ENCODE peak calls at places on chromosomes 16 and 17, in seven cellular contexts. One of them, this sample, is unnamed.

GRCh38 chr16:19291459-19291858 is 5.9 kb downstream of the CLEC19A start:
- DNase-seq in H1: no peak
- DNase-seq in SK-N-SH: no peak
- DNase-seq in K562: no peak
- DNase-seq in HCT116: no peak
- DNase-seq in HepG2: no peak
- DNase-seq in GM12878: no peak
- DNase-seq in this sample: no peak

GRCh38 chr17:77146882-77147281 is 6.1 kb downstream of the SEC14L1 start:
- DNase-seq in H1: no peak
- DNase-seq in SK-N-SH: no peak
- DNase-seq in K562: no peak
- DNase-seq in HCT116: no peak
- DNase-seq in HepG2: no peak
- DNase-seq in GM12878: no peak
- DNase-seq in this sample: no peak

GRCh38 chr17:7184091-7184488 is 4.9 kb upstream of the ASGR1 start:
- DNase-seq in H1: no peak
- DNase-seq in SK-N-SH: no peak
- DNase-seq in K562: no peak
- DNase-seq in HCT116: no peak
- DNase-seq in HepG2: peak; percentile 84
- DNase-seq in GM12878: no peak
- DNase-seq in this sample: no peak

GRCh38 chr17:81519284-81520020 is 6.9 kb upstream of the ACTG1 start:
- DNase-seq in H1: peak; percentile 69
- DNase-seq in SK-N-SH: no peak
- DNase-seq in K562: peak; percentile 83
- DNase-seq in HCT116: peak; percentile 80
- DNase-seq in HepG2: no peak
- DNase-seq in GM12878: no peak
- DNase-seq in this sample: peak; percentile 88

GRCh38 chr17:33970271-33970670 is 284.8 kb upstream of the CCL2 start:
- DNase-seq in H1: no peak
- DNase-seq in SK-N-SH: no peak
- DNase-seq in K562: no peak
- DNase-seq in HCT116: no peak
- DNase-seq in HepG2: no peak
- DNase-seq in GM12878: no peak
- DNase-seq in this sample: no peak

GRCh38 chr17:64449545-64449944 is 630 bp downstream of the MILR1 start:
- DNase-seq in H1: no peak
- DNase-seq in SK-N-SH: no peak
- DNase-seq in K562: no peak
- DNase-seq in HCT116: no peak
- DNase-seq in HepG2: no peak
- DNase-seq in GM12878: no peak
- DNase-seq in this sample: no peak

GRCh38 chr17:57998234-57998746 is 8.8 kb downstream of the SRSF1 start:
- DNase-seq in H1: no peak
- DNase-seq in SK-N-SH: no peak
- DNase-seq in K562: no peak
- DNase-seq in HCT116: no peak
- DNase-seq in HepG2: no peak
- DNase-seq in GM12878: no peak
- DNase-seq in this sample: no peak

GRCh38 chr16:24980077-24980793 is 34.9 kb downstream of the ARHGAP17 start:
- DNase-seq in H1: no peak
- DNase-seq in SK-N-SH: no peak
- DNase-seq in K562: no peak
- DNase-seq in HCT116: no peak
- DNase-seq in HepG2: no peak
- DNase-seq in GM12878: peak; percentile 63
- DNase-seq in this sample: peak; percentile 66

GRCh38 chr16:28058839-28059589 is 4.5 kb downstream of the GSG1L start:
- DNase-seq in H1: no peak
- DNase-seq in SK-N-SH: no peak
- DNase-seq in K562: peak; percentile 8
- DNase-seq in HCT116: no peak
- DNase-seq in HepG2: no peak
- DNase-seq in GM12878: no peak
- DNase-seq in this sample: no peak

GRCh38 chr17:16886655-16887322 is 85.1 kb downstream of the TNFRSF13B start:
- DNase-seq in H1: no peak
- DNase-seq in SK-N-SH: no peak
- DNase-seq in K562: no peak
- DNase-seq in HCT116: no peak
- DNase-seq in HepG2: no peak
- DNase-seq in GM12878: no peak
- DNase-seq in this sample: no peak

GRCh38 chr17:28372945-28373274 is 1.4 kb downstream of the SARM1 start:
- DNase-seq in H1: no peak
- DNase-seq in SK-N-SH: peak; percentile 45
- DNase-seq in K562: no peak
- DNase-seq in HCT116: no peak
- DNase-seq in HepG2: no peak
- DNase-seq in GM12878: no peak
- DNase-seq in this sample: no peak

GRCh38 chr17:80122926-80123505 is 21.6 kb downstream of the GAA start:
- DNase-seq in H1: no peak
- DNase-seq in SK-N-SH: no peak
- DNase-seq in K562: no peak
- DNase-seq in HCT116: no peak
- DNase-seq in HepG2: no peak
- DNase-seq in GM12878: no peak
- DNase-seq in this sample: no peak

DNA sequence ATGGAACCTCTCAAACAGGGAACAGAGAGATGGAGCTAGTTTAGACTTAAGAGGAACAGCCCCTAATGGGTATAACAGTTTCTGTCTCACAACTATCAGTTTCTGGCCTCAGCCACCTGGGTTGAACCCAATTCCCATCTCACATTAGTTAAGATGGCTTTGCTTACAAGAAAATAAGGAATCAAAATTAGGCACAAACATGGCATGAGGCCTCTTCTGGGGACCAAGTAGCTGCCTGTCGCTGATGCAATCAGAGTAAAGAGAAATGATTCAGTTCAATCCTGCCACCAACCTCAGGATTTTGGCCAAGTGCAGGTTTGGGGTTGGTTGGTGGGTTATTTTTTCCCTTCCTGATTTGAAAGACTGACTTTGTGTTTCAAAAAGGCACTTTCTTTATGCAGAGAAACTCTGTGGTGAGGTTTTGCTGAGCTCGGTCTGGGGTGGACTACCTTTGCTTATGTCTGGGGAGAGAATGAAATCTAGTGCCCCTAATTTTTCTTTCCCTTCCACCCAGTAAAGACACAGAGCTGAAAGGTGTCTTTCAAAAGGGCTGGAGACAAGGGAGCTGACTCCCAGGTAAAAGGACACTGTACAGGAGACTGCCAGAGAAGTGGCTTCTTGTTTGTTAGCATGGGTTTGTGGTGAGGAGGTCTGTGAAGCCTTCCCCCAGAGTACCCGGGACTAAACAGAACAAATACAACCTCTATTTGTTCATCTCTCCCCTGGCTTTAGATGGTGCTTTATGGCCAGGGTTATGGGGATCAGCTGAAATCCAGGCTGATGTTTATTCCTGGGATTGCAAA is 44.8 kb upstream of the NFAT5 start:
- DNase-seq in H1: no peak
- DNase-seq in SK-N-SH: no peak
- DNase-seq in K562: peak; percentile 3
- DNase-seq in HCT116: no peak
- DNase-seq in HepG2: peak; percentile 92
- DNase-seq in GM12878: peak; percentile 65
- DNase-seq in this sample: no peak
- TF ChIP-seq JUND in H1: no peak
- TF ChIP-seq JUND in SK-N-SH: no peak
- TF ChIP-seq JUND in K562: no peak
- TF ChIP-seq JUND in HCT116: no peak
- TF ChIP-seq JUND in HepG2: no peak
- TF ChIP-seq JUND in GM12878: no peak
- TF ChIP-seq JUND in this sample: no peak

GRCh38 chr17:1764274-1764673 is 2.4 kb downstream of the SERPINF1 start:
- DNase-seq in H1: no peak
- DNase-seq in SK-N-SH: no peak
- DNase-seq in K562: no peak
- DNase-seq in HCT116: no peak
- DNase-seq in HepG2: no peak
- DNase-seq in GM12878: no peak
- DNase-seq in this sample: no peak
- TF ChIP-seq JUND in H1: no peak
- TF ChIP-seq JUND in SK-N-SH: no peak
- TF ChIP-seq JUND in K562: no peak
- TF ChIP-seq JUND in HCT116: no peak
- TF ChIP-seq JUND in HepG2: no peak
- TF ChIP-seq JUND in GM12878: no peak
- TF ChIP-seq JUND in this sample: no peak

GRCh38 chr16:67150058-67150832 is 553 bp downstream of the B3GNT9 start:
- DNase-seq in H1: peak; percentile 94
- DNase-seq in SK-N-SH: peak; percentile 97
- DNase-seq in K562: peak; percentile 53
- DNase-seq in HCT116: no peak
- DNase-seq in HepG2: no peak
- DNase-seq in GM12878: no peak
- DNase-seq in this sample: no peak

GRCh38 chr16:67149276-67150057 is 1.3 kb downstream of the B3GNT9 start:
- DNase-seq in H1: peak; percentile 64
- DNase-seq in SK-N-SH: no peak
- DNase-seq in K562: no peak
- DNase-seq in HCT116: no peak
- DNase-seq in HepG2: no peak
- DNase-seq in GM12878: no peak
- DNase-seq in this sample: no peak

GRCh38 chr16:67151431-67152097 is 766 bp upstream of the B3GNT9 start:
- DNase-seq in H1: no peak
- DNase-seq in SK-N-SH: no peak
- DNase-seq in K562: peak; percentile 38
- DNase-seq in HCT116: no peak
- DNase-seq in HepG2: no peak
- DNase-seq in GM12878: no peak
- DNase-seq in this sample: no peak

GRCh38 chr16:67148656-67149275 is 2.0 kb downstream of the B3GNT9 start:
- DNase-seq in H1: no peak
- DNase-seq in SK-N-SH: no peak
- DNase-seq in K562: no peak
- DNase-seq in HCT116: no peak
- DNase-seq in HepG2: no peak
- DNase-seq in GM12878: no peak
- DNase-seq in this sample: no peak

DNA sequence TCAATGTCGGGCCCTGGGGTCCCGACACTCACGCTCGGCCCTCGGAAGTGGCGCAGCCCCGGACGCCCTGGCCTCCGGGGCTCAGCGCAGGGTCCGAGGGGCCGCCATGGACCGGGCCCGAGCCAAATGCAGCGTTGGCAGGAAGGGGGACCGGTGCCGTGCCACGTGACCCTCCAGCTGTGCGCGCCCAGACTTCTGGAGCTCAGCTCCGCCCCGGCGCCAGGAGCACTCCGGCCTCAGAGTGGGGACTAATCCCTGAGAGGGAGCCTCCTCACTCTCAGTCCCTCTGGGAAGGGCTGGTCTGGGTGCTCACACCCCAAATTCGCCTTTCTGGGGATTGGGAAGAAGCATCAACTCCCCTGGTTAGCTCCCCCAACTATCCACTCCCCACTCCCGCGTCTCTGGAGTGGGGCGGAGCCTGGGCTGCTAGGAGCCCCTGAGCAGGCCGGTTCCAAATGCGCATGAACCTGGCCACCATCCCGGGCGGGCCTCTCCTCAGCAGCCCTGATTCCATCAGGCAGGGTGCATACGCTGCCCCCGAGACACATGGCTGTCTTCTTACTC is at the start of gene B3GNT9:
- DNase-seq in H1: peak; percentile 88
- DNase-seq in SK-N-SH: peak; percentile 92
- DNase-seq in K562: peak; percentile 51
- DNase-seq in HCT116: no peak
- DNase-seq in HepG2: peak; percentile 56
- DNase-seq in GM12878: no peak
- DNase-seq in this sample: no peak
- TF ChIP-seq JUND in H1: no peak
- TF ChIP-seq JUND in SK-N-SH: no peak
- TF ChIP-seq JUND in K562: no peak
- TF ChIP-seq JUND in HCT116: no peak
- TF ChIP-seq JUND in HepG2: no peak
- TF ChIP-seq JUND in GM12878: no peak
- TF ChIP-seq JUND in this sample: no peak

GRCh38 chr17:4967539-4968165 is at the start of gene SPAG7:
- DNase-seq in H1: peak; percentile 98
- DNase-seq in SK-N-SH: peak; percentile 95
- DNase-seq in K562: peak; percentile 91
- DNase-seq in HCT116: peak; percentile 95
- DNase-seq in HepG2: peak; percentile 90
- DNase-seq in GM12878: peak; percentile 90
- DNase-seq in this sample: peak; percentile 74

GRCh38 chr17:4966844-4967538 is 626 bp downstream of the SPAG7 start:
- DNase-seq in H1: peak; percentile 85
- DNase-seq in SK-N-SH: peak; percentile 94
- DNase-seq in K562: peak; percentile 97
- DNase-seq in HCT116: peak; percentile 100
- DNase-seq in HepG2: peak; percentile 99
- DNase-seq in GM12878: peak; percentile 100
- DNase-seq in this sample: peak; percentile 97

GRCh38 chr17:4968916-4969550 is 1.4 kb upstream of the SPAG7 start:
- DNase-seq in H1: no peak
- DNase-seq in SK-N-SH: peak; percentile 48
- DNase-seq in K562: no peak
- DNase-seq in HCT116: no peak
- DNase-seq in HepG2: no peak
- DNase-seq in GM12878: no peak
- DNase-seq in this sample: no peak

GRCh38 chr17:4969551-4970231 is 2.1 kb upstream of the SPAG7 start:
- DNase-seq in H1: no peak
- DNase-seq in SK-N-SH: no peak
- DNase-seq in K562: no peak
- DNase-seq in HCT116: no peak
- DNase-seq in HepG2: peak; percentile 46
- DNase-seq in GM12878: no peak
- DNase-seq in this sample: no peak

DNA sequence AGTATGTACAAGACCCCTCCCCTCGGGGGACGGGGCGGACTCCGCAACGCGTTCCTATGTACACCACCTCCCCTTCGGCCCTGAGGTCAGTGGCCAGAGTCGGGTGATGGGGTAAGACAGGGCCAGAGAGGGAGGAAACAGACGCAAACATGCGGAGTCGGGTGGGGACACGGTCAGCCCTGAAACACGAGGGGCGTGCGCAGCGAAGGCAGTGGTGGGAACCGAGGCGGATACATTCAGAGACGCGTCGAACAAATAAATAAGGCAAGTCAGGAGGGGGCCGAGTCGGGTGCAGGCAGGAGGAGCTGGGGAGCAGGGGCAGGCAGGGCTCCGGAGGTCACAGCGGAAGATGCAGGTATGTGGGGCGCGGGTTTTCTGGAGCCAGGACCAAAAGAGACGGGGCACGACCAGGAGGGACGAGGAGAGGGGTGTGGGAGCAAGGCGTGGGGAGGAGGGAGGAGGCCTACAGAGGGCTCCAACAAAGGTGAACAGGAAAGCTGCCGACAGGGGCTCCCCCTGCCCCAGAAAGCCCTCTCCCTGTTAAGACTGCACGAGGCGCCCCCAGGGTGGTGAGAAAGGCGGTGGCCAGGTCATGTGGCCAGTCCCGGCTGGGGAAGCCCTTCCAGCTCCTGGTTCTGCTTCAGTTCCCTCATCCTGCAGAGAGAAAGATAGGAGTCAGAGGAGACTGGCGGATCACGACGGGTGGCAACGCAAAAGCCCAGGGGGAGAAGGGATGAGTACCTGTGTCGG is 724 bp upstream of the SPAG7 start:
- DNase-seq in H1: peak; percentile 72
- DNase-seq in SK-N-SH: peak; percentile 82
- DNase-seq in K562: peak; percentile 50
- DNase-seq in HCT116: no peak
- DNase-seq in HepG2: no peak
- DNase-seq in GM12878: no peak
- DNase-seq in this sample: no peak
- TF ChIP-seq JUND in H1: no peak
- TF ChIP-seq JUND in SK-N-SH: no peak
- TF ChIP-seq JUND in K562: no peak
- TF ChIP-seq JUND in HCT116: no peak
- TF ChIP-seq JUND in HepG2: no peak
- TF ChIP-seq JUND in GM12878: no peak
- TF ChIP-seq JUND in this sample: no peak